ENCODE peak calls at places on chromosomes 11 and 22, in ten cellular contexts. U is CD8-positive, alpha-beta memory T cell; V is BJ; K is glutamatergic neuron; P is amniotic stem cell; S is GM06990; M is stomach; O is GM04504; G is HS-5; F is NCI-H1092. T is an unnamed sample.

GRCh38 chr11:74084796-74085541 is 76.1 kb upstream of the UCP3 start:
- DNase-seq in G (peak), S (no peak), U (no peak), M (no peak), F (no peak), P (no peak), K (no peak), O (no peak), V (no peak), T (no peak)

GRCh38 chr22:29825578-29825977 is 12.5 kb downstream of the ASCC2 start:
- DNase-seq in P (no peak), V (no peak), G (no peak), U (no peak), F (no peak), O (no peak), S (no peak), K (no peak), M (peak), T (no peak)

GRCh38 chr11:16779436-16779835 is 41.0 kb downstream of the C11orf58 start:
- DNase-seq in V (no peak), O (no peak), S (no peak), U (no peak), M (peak), P (no peak), G (no peak), F (no peak), K (no peak), T (no peak)

GRCh38 chr11:3150726-3151125 is 14.4 kb downstream of the OSBPL5 start:
- DNase-seq in P (no peak), K (no peak), S (no peak), O (no peak), G (no peak), M (no peak), F (no peak), V (no peak), U (no peak), T (no peak)

GRCh38 chr11:8019671-8020597 is 32.8 kb downstream of the EIF3F start:
- DNase-seq in K (peak), G (no peak), O (no peak), P (peak), V (no peak), M (no peak), S (no peak), F (no peak), U (peak), T (no peak)

GRCh38 chr22:36817429-36817783 is 571 bp upstream of the PVALB start:
- DNase-seq in K (no peak), V (no peak), F (no peak), P (no peak), S (no peak), O (no peak), G (no peak), M (no peak), U (no peak), T (no peak)

GRCh38 chr11:106961048-106961447 is 57.2 kb downstream of the GUCY1A2 start:
- DNase-seq in G (no peak), U (no peak), P (no peak), O (no peak), M (no peak), V (no peak), S (no peak), K (no peak), F (no peak), T (no peak)

GRCh38 chr22:44399906-44400762 is 87.4 kb upstream of the SHISAL1 start:
- DNase-seq in G (no peak), K (no peak), M (peak), S (no peak), O (no peak), F (no peak), V (no peak), U (no peak), P (no peak), T (no peak)

GRCh38 chr11:115665958-115666357 is 161.7 kb upstream of the CADM1 start:
- DNase-seq in M (no peak), O (no peak), K (no peak), G (no peak), V (no peak), S (no peak), P (no peak), F (no peak), U (no peak), T (no peak)

GRCh38 chr11:59706518-59707285 is 6.9 kb downstream of the OR10V1 start:
- DNase-seq in K (no peak), F (no peak), M (peak), P (peak), V (peak), G (peak), U (no peak), O (peak), S (no peak), T (no peak)

GRCh38 chr22:50293441-50294318 is 13.8 kb downstream of the PLXNB2 start:
- DNase-seq in K (no peak), S (no peak), U (peak), V (no peak), O (peak), F (no peak), M (peak), P (peak), G (peak), T (no peak)

GRCh38 chr11:61364012-61364396 is 1.8 kb downstream of the TMEM138 start:
- DNase-seq in S (no peak), V (no peak), P (no peak), U (no peak), K (no peak), M (no peak), O (no peak), F (no peak), G (no peak), T (no peak)